ENCODE peak calls at places on chromosomes 11 and 22, in six cellular contexts. One of them, this sample, is unnamed.

GRCh38 chr22:17130199-17130598 is 9.0 kb upstream of the TMEM121B start:
- DNase-seq in IMR-90: peak; percentile 34
- DNase-seq in astrocyte of the spinal cord: no peak
- DNase-seq in NCI-H187 treated with DMSO at 0.1 percent for 48 hours: no peak
- DNase-seq in A172: peak; percentile 16
- DNase-seq in T follicular helper cell: no peak
- DNase-seq in this sample: no peak

GRCh38 chr11:31366795-31367194 is 2.7 kb downstream of the DCDC1 start:
- DNase-seq in NCI-H187 treated with DMSO at 0.1 percent for 48 hours: no peak
- DNase-seq in A172: no peak
- DNase-seq in IMR-90: no peak
- DNase-seq in T follicular helper cell: no peak
- DNase-seq in astrocyte of the spinal cord: no peak
- DNase-seq in this sample: no peak

GRCh38 chr11:88478136-88478785 is 140.7 kb upstream of the CTSC start:
- DNase-seq in T follicular helper cell: no peak
- DNase-seq in IMR-90: peak; percentile 17
- DNase-seq in astrocyte of the spinal cord: no peak
- DNase-seq in NCI-H187 treated with DMSO at 0.1 percent for 48 hours: no peak
- DNase-seq in A172: no peak
- DNase-seq in this sample: no peak

GRCh38 chr11:15493066-15493465 is 378.3 kb downstream of the INSC start:
- DNase-seq in A172: no peak
- DNase-seq in IMR-90: peak; percentile 2
- DNase-seq in T follicular helper cell: no peak
- DNase-seq in astrocyte of the spinal cord: peak; percentile 73
- DNase-seq in NCI-H187 treated with DMSO at 0.1 percent for 48 hours: no peak
- DNase-seq in this sample: no peak

GRCh38 chr22:27108425-27109114 is 451.2 kb downstream of the MIAT start:
- DNase-seq in astrocyte of the spinal cord: no peak
- DNase-seq in NCI-H187 treated with DMSO at 0.1 percent for 48 hours: no peak
- DNase-seq in IMR-90: no peak
- DNase-seq in T follicular helper cell: no peak
- DNase-seq in A172: no peak
- DNase-seq in this sample: no peak

GRCh38 chr11:105911454-105911853 is 110.6 kb downstream of the MSANTD4 start:
- DNase-seq in NCI-H187 treated with DMSO at 0.1 percent for 48 hours: no peak
- DNase-seq in IMR-90: peak; percentile 35
- DNase-seq in A172: no peak
- DNase-seq in T follicular helper cell: no peak
- DNase-seq in astrocyte of the spinal cord: no peak
- DNase-seq in this sample: no peak

GRCh38 chr11:15819679-15820286 is 536.6 kb downstream of the SOX6 start:
- DNase-seq in NCI-H187 treated with DMSO at 0.1 percent for 48 hours: no peak
- DNase-seq in T follicular helper cell: no peak
- DNase-seq in IMR-90: peak; percentile 19
- DNase-seq in astrocyte of the spinal cord: peak; percentile 39
- DNase-seq in A172: peak; percentile 35
- DNase-seq in this sample: no peak

GRCh38 chr11:128458316-128458715 is 129.0 kb downstream of the ETS1 start:
- DNase-seq in T follicular helper cell: no peak
- DNase-seq in A172: peak; percentile 74
- DNase-seq in NCI-H187 treated with DMSO at 0.1 percent for 48 hours: no peak
- DNase-seq in IMR-90: peak; percentile 97
- DNase-seq in astrocyte of the spinal cord: peak; percentile 84
- DNase-seq in this sample: peak; percentile 81

GRCh38 chr22:39452740-39453040 is 4.1 kb upstream of the MGAT3 start:
- DNase-seq in T follicular helper cell: no peak
- DNase-seq in A172: no peak
- DNase-seq in NCI-H187 treated with DMSO at 0.1 percent for 48 hours: no peak
- DNase-seq in astrocyte of the spinal cord: no peak
- DNase-seq in IMR-90: no peak
- DNase-seq in this sample: no peak

GRCh38 chr22:38706101-38706884 is 549 bp downstream of the GTPBP1 start:
- DNase-seq in T follicular helper cell: no peak
- DNase-seq in NCI-H187 treated with DMSO at 0.1 percent for 48 hours: no peak
- DNase-seq in A172: no peak
- DNase-seq in astrocyte of the spinal cord: peak; percentile 44
- DNase-seq in IMR-90: peak; percentile 27
- DNase-seq in this sample: no peak

GRCh38 chr22:40668611-40669390 is 10.5 kb upstream of the MCHR1 start:
- DNase-seq in IMR-90: peak; percentile 89
- DNase-seq in astrocyte of the spinal cord: peak; percentile 64
- DNase-seq in A172: peak; percentile 88
- DNase-seq in T follicular helper cell: no peak
- DNase-seq in NCI-H187 treated with DMSO at 0.1 percent for 48 hours: no peak
- DNase-seq in this sample: peak; percentile 92

GRCh38 chr22:24186892-24187670 is 5.8 kb downstream of the SUSD2 start:
- DNase-seq in T follicular helper cell: no peak
- DNase-seq in astrocyte of the spinal cord: no peak
- DNase-seq in IMR-90: no peak
- DNase-seq in NCI-H187 treated with DMSO at 0.1 percent for 48 hours: no peak
- DNase-seq in A172: no peak
- DNase-seq in this sample: no peak

GRCh38 chr11:995058-995751 is 41.3 kb downstream of the MUC6 start:
- DNase-seq in astrocyte of the spinal cord: no peak
- DNase-seq in IMR-90: no peak
- DNase-seq in T follicular helper cell: no peak
- DNase-seq in NCI-H187 treated with DMSO at 0.1 percent for 48 hours: no peak
- DNase-seq in A172: no peak
- DNase-seq in this sample: no peak

GRCh38 chr11:128289048-128289447 is 298.3 kb downstream of the ETS1 start:
- DNase-seq in astrocyte of the spinal cord: no peak
- DNase-seq in T follicular helper cell: no peak
- DNase-seq in A172: no peak
- DNase-seq in IMR-90: no peak
- DNase-seq in NCI-H187 treated with DMSO at 0.1 percent for 48 hours: no peak
- DNase-seq in this sample: no peak

GRCh38 chr11:77345621-77346020 is 44.1 kb upstream of the GDPD4 start:
- DNase-seq in astrocyte of the spinal cord: peak; percentile 89
- DNase-seq in T follicular helper cell: no peak
- DNase-seq in NCI-H187 treated with DMSO at 0.1 percent for 48 hours: no peak
- DNase-seq in A172: peak; percentile 54
- DNase-seq in IMR-90: peak; percentile 90
- DNase-seq in this sample: no peak

GRCh38 chr11:8097062-8097814 is 16.2 kb downstream of the TUB start:
- DNase-seq in NCI-H187 treated with DMSO at 0.1 percent for 48 hours: no peak
- DNase-seq in IMR-90: no peak
- DNase-seq in T follicular helper cell: no peak
- DNase-seq in astrocyte of the spinal cord: no peak
- DNase-seq in A172: no peak
- DNase-seq in this sample: no peak

GRCh38 chr22:49052023-49052538 is 775.6 kb downstream of the BRD1 start:
- DNase-seq in T follicular helper cell: peak; percentile 10
- DNase-seq in NCI-H187 treated with DMSO at 0.1 percent for 48 hours: no peak
- DNase-seq in IMR-90: no peak
- DNase-seq in astrocyte of the spinal cord: no peak
- DNase-seq in A172: no peak
- DNase-seq in this sample: no peak

GRCh38 chr11:94147433-94147845 is 18.8 kb downstream of the PANX1 start:
- DNase-seq in A172: no peak
- DNase-seq in NCI-H187 treated with DMSO at 0.1 percent for 48 hours: no peak
- DNase-seq in astrocyte of the spinal cord: no peak
- DNase-seq in IMR-90: no peak
- DNase-seq in T follicular helper cell: no peak
- DNase-seq in this sample: no peak